ENCODE peak calls at places on chromosomes 4 and X, in seven cellular contexts. H is astrocyte, G is SK-N-SH, Q is HFF-Myc, E is GM23338, F is cardiac fibroblast, R is AG04449. I is an unnamed sample.

GRCh38 chrX:53184836-53185235 is 40.2 kb downstream of the KDM5C start:
- DNase-seq in E (no peak), R (peak), Q (no peak), H (peak), F (peak), G (no peak), I (peak)

GRCh38 chr4:2364654-2365053 is 53.8 kb downstream of the ZFYVE28 start:
- DNase-seq in G (no peak), E (no peak), Q (no peak), F (peak), H (peak), R (no peak), I (no peak)

GRCh38 chr4:40247350-40247749 is 50.5 kb downstream of the RHOH start:
- DNase-seq in Q (no peak), R (no peak), E (no peak), F (no peak), H (no peak), G (no peak), I (no peak)

GRCh38 chr4:83118869-83119268 is 4.3 kb upstream of the PLAC8 start:
- DNase-seq in E (no peak), F (no peak), R (no peak), G (no peak), Q (no peak), H (no peak), I (no peak)

GRCh38 chr4:40998680-40999358 is 215.5 kb downstream of the APBB2 start:
- DNase-seq in F (peak), R (no peak), Q (no peak), H (peak), E (no peak), G (no peak), I (no peak)

GRCh38 chrX:121987163-121987562 is 939.8 kb downstream of the GLUD2 start:
- DNase-seq in R (no peak), H (peak), F (peak), E (no peak), G (peak), Q (peak), I (no peak)

GRCh38 chrX:21907250-21907649 is 33.3 kb upstream of the SMS start:
- DNase-seq in Q (no peak), G (no peak), R (no peak), F (no peak), E (no peak), H (peak), I (no peak)

GRCh38 chrX:9745417-9746115 is 20.1 kb downstream of the GPR143 start:
- DNase-seq in R (no peak), F (peak), G (no peak), E (no peak), H (peak), Q (no peak), I (no peak)

GRCh38 chr4:120922390-120923200 is at the start of gene PRDM5:
- DNase-seq in F (peak), H (peak), R (no peak), G (peak), Q (no peak), E (peak), I (no peak)

GRCh38 chrX:70636218-70636617 is 191.6 kb downstream of the DLG3 start:
- DNase-seq in E (no peak), F (no peak), H (no peak), Q (no peak), G (no peak), R (no peak), I (no peak)

GRCh38 chr4:184444953-184445309 is 29.4 kb downstream of the IRF2 start:
- DNase-seq in E (no peak), R (no peak), H (no peak), G (no peak), Q (no peak), F (no peak), I (no peak)

GRCh38 chrX:10326578-10326977 is 169.8 kb downstream of the CLCN4 start:
- DNase-seq in R (no peak), H (no peak), F (peak), G (peak), Q (peak), E (no peak), I (no peak)

GRCh38 chr4:115687356-115687755 is 573.9 kb upstream of the NDST4 start:
- DNase-seq in G (no peak), H (no peak), F (no peak), R (no peak), E (no peak), Q (no peak), I (no peak)

GRCh38 chrX:63680423-63680822 is 104.6 kb downstream of the ARHGEF9 start:
- DNase-seq in H (no peak), R (no peak), G (no peak), F (no peak), Q (no peak), E (no peak), I (no peak)

GRCh38 chr4:5980436-5981155 is 37.6 kb downstream of the C4orf50 start:
- DNase-seq in R (no peak), H (no peak), F (peak), Q (no peak), G (peak), E (no peak), I (no peak)

GRCh38 chr4:76341063-76341462 is 34.5 kb downstream of the STBD1 start:
- DNase-seq in E (no peak), F (peak), Q (no peak), H (peak), G (no peak), R (peak), I (peak)

GRCh38 chrX:71846429-71846828 is 64.2 kb upstream of the NHSL2 start:
- DNase-seq in E (no peak), H (peak), R (no peak), Q (no peak), G (no peak), F (peak), I (no peak)

GRCh38 chrX:111447298-111447697 is 35.3 kb upstream of the DCX start:
- DNase-seq in G (peak), F (peak), E (peak), H (peak), Q (no peak), R (no peak), I (no peak)

GRCh38 chr4:183905081-183905592 is at the start of gene STOX2:
- DNase-seq in F (peak), H (peak), G (peak), Q (no peak), R (no peak), E (peak), I (peak)

GRCh38 chr4:20625460-20625859 is 74.8 kb upstream of the PACRGL start:
- DNase-seq in F (no peak), E (no peak), G (no peak), Q (no peak), H (no peak), R (no peak), I (no peak)

GRCh38 chrX:111881715-111882114 is 5.7 kb downstream of the TRPC5OS start:
- DNase-seq in R (no peak), Q (no peak), G (no peak), H (no peak), E (no peak), F (no peak), I (no peak)

GRCh38 chr4:128517739-128518510 is 230.3 kb upstream of the PGRMC2 start:
- DNase-seq in G (peak), Q (peak), F (peak), E (peak), R (peak), H (peak), I (peak)

GRCh38 chr4:20075479-20075878 is 176.2 kb upstream of the SLIT2 start:
- DNase-seq in Q (no peak), E (no peak), R (no peak), H (no peak), F (peak), G (no peak), I (no peak)

GRCh38 chr4:90317785-90318184 is 190.6 kb downstream of the CCSER1 start:
- DNase-seq in F (peak), G (no peak), E (no peak), R (peak), H (peak), Q (peak), I (peak)

GRCh38 chr4:38188631-38189101 is 228.5 kb downstream of the PTTG2 start:
- DNase-seq in H (no peak), F (no peak), G (no peak), R (no peak), E (no peak), Q (no peak), I (no peak)

GRCh38 chr4:6453688-6453990 is 18.8 kb downstream of the PPP2R2C start:
- DNase-seq in Q (no peak), R (no peak), H (no peak), E (no peak), G (no peak), F (no peak), I (no peak)

GRCh38 chrX:119573840-119574393 is 446 bp upstream of the UBE2A start:
- DNase-seq in R (no peak), E (peak), G (peak), F (peak), Q (no peak), H (peak), I (no peak)

GRCh38 chr4:162685401-162685800 is 481.3 kb downstream of the NAF1 start:
- DNase-seq in Q (no peak), R (no peak), G (no peak), F (peak), H (no peak), E (no peak), I (no peak)

GRCh38 chr4:154622598-154622997 is 10.1 kb upstream of the FGG start:
- DNase-seq in F (peak), E (peak), R (no peak), Q (no peak), H (peak), G (peak), I (no peak)

GRCh38 chr4:152382057-152382785 is 153.7 kb downstream of the FBXW7 start:
- DNase-seq in F (peak), G (no peak), E (no peak), R (no peak), Q (no peak), H (no peak), I (no peak)

GRCh38 chr4:153792007-153792892 is 3.4 kb upstream of the SFRP2 start:
- DNase-seq in F (peak), G (peak), H (no peak), R (no peak), Q (no peak), E (peak), I (peak)

GRCh38 chr4:190014771-190015537 is 12.1 kb downstream of the FRG2 start:
- DNase-seq in G (peak), R (no peak), F (no peak), Q (no peak), H (no peak), E (peak), I (no peak)

GRCh38 chrX:71636438-71637252 is 18.3 kb upstream of the CXCR3 start:
- DNase-seq in R (no peak), E (no peak), H (no peak), G (no peak), F (peak), Q (no peak), I (no peak)

GRCh38 chr4:76781698-76782595 is 116.0 kb downstream of the SOWAHB start:
- DNase-seq in R (peak), Q (peak), G (no peak), E (no peak), F (peak), H (peak), I (no peak)

GRCh38 chr4:107444-108429 is 16.6 kb upstream of the ZNF718 start:
- DNase-seq in Q (no peak), G (peak), H (no peak), E (peak), F (no peak), R (no peak), I (no peak)

GRCh38 chr4:113758361-113758760 is 3.2 kb downstream of the CAMK2D start:
- DNase-seq in G (no peak), F (peak), R (peak), Q (peak), H (peak), E (no peak), I (no peak)

GRCh38 chr4:17613761-17614415 is 553 bp upstream of the MED28 start:
- DNase-seq in E (peak), R (no peak), Q (peak), F (peak), G (no peak), H (peak), I (peak)

GRCh38 chr4:72513227-72513626 is 55.8 kb downstream of the ADAMTS3 start:
- DNase-seq in Q (no peak), E (no peak), F (no peak), R (no peak), G (no peak), H (no peak), I (no peak)

GRCh38 chr4:181566490-181566889 is 676.7 kb upstream of the TENM3 start:
- DNase-seq in H (peak), F (peak), Q (peak), R (peak), G (peak), E (no peak), I (no peak)

GRCh38 chr4:181564616-181565015 is 678.6 kb upstream of the TENM3 start:
- DNase-seq in F (no peak), E (no peak), Q (no peak), H (peak), G (no peak), R (no peak), I (no peak)

DNA sequence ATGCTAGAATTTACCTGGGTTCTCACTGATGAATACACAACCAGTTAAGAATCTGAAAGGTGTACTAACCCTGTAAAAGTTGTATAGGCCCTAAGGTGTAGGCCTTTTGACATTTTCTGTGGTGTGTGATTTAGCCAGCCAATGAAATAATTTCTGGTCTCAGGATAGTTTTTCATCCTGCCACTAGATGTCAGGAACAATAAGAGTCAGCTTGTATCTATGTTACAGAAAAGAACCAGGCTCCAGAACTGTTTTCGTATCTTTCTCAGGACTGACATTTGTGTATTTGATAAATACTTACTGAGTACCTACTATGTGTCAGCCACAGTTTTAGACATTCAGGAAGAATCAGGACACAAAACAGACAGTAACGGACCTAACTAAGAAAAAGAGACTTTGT is 673.6 kb upstream of the TENM3 start:
- DNase-seq in Q (no peak), G (peak), E (peak), R (peak), H (peak), F (peak), I (peak)
- TF ChIP-seq CTCF in Q (no peak), G (peak), E (peak), R (peak), H (peak), F (peak), I (peak)

DNA sequence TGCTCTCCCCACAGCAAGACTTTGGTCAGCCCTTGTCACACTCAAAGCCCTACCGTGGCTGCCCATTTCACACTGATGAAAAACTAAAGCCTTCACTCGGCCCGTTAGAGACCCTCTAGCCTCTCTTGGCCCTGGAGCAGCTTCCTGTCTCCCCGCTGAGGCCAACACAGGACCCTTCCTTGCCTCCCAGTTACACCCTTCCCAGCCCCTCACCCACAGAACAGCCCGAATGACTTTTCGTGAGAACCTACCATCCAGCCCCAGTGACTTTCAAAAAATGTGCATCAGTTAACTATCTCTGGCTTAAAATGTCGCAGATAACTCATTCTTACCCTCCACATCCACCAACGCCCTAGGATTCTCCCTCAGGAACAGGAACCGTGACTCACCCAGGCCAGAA is 756 bp upstream of the TAF9B start:
- DNase-seq in H (no peak), R (no peak), Q (no peak), G (no peak), F (no peak), E (no peak), I (no peak)
- H3K4me3 ChIP-seq in H (no peak), R (no peak), Q (no peak), G (peak), F (no peak), E (no peak), I (no peak)

GRCh38 chr4:166229799-166230198 is 356.8 kb downstream of the TLL1 start:
- DNase-seq in H (no peak), G (no peak), R (no peak), Q (no peak), E (no peak), F (no peak), I (no peak)
- TF ChIP-seq CTCF in H (no peak), G (no peak), R (no peak), Q (no peak), E (no peak), F (no peak), I (no peak)

GRCh38 chrX:69362889-69363288 is 141.2 kb upstream of the NALF2 start:
- DNase-seq in E (no peak), G (peak), R (peak), Q (peak), H (no peak), F (no peak), I (no peak)

GRCh38 chrX:69362354-69362753 is 141.8 kb upstream of the NALF2 start:
- DNase-seq in Q (no peak), R (no peak), H (no peak), E (no peak), G (no peak), F (no peak), I (no peak)

GRCh38 chrX:69365755-69366154 is 138.4 kb upstream of the NALF2 start:
- DNase-seq in R (no peak), H (no peak), Q (no peak), F (no peak), G (no peak), E (no peak), I (no peak)

GRCh38 chrX:69366183-69366582 is 137.9 kb upstream of the NALF2 start:
- DNase-seq in G (no peak), R (no peak), F (no peak), H (no peak), Q (no peak), E (no peak), I (no peak)

GRCh38 chrX:69365349-69365748 is 138.8 kb upstream of the NALF2 start:
- DNase-seq in G (no peak), R (no peak), E (no peak), F (no peak), H (no peak), Q (no peak), I (no peak)
- H3K4me3 ChIP-seq in G (no peak), R (no peak), E (no peak), F (no peak), H (no peak), Q (no peak), I (no peak)

GRCh38 chr4:185847352-185848078 is 35.5 kb upstream of the SORBS2 start:
- DNase-seq in Q (peak), H (peak), G (peak), F (peak), E (peak), R (peak), I (no peak)
- TF ChIP-seq CTCF in Q (no peak), H (no peak), G (no peak), F (no peak), E (no peak), R (no peak), I (no peak)

DNA sequence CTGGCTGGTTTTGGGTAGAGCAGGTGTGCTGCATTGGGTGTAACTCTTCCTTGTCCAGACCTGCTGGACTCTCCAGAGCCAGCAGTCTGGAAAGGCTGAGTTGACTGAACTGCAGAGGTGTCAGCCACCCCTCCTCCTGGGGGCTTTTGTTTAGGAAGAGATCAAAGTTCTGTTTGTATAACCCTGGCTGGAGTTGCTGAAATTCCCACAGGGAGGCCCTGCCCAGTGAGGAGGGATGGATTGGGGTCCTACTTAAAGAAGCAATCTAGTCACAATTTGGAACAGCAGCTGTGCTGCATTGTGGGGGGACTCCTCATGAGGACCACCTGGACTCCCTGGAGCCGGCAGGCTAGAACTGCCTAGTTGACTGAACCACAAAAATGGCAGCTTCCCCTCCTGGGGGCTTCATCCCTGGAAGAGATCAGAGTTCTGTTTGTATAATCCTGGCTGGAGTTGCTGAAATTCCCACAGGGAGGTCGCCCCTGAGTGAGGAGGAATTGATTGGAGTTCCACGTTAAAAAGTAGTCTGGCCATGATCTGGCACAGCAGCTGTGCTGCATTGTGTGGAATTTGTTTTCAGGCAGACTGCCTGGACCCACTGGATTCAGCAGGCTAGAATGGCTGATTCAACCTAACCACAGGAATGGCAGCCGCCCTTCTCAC is 264.9 kb upstream of the ZC4H2 start:
- DNase-seq in F (peak), H (no peak), R (no peak), E (no peak), Q (no peak), G (no peak), I (no peak)
- H3K4me3 ChIP-seq in F (no peak), H (no peak), R (no peak), E (no peak), Q (no peak), G (no peak), I (no peak)

GRCh38 chrX:135973025-135973547 is 702 bp downstream of the MMGT1 start:
- DNase-seq in F (peak), E (peak), Q (no peak), G (no peak), R (no peak), H (no peak), I (no peak)
- TF ChIP-seq CTCF in F (peak), E (no peak), Q (no peak), G (no peak), R (no peak), H (no peak), I (peak)

GRCh38 chr4:78553526-78554060 is 2.0 kb downstream of the ANXA3 start:
- DNase-seq in E (no peak), G (no peak), H (peak), R (no peak), F (no peak), Q (no peak), I (no peak)
- H3K4me3 ChIP-seq in E (no peak), G (no peak), H (no peak), R (no peak), F (no peak), Q (no peak), I (no peak)

I was measured in epithelial cell of proximal tubule.